ENCODE peak calls at places on chromosomes 1 and 21, in four cellular contexts. E is DND-41, O is PC-3, K is GM23248. L is an unnamed sample.

GRCh38 chr1:11045428-11046269 is 1.4 kb downstream of the MASP2 start:
- DNase-seq in E (no peak), O (no peak), K (no peak), L (no peak)

GRCh38 chr21:25806053-25806452 is 71.3 kb downstream of the GABPA start:
- DNase-seq in E (no peak), O (peak), K (no peak), L (no peak)

GRCh38 chr1:33872681-33873080 is 8.8 kb downstream of the HMGB4 start:
- DNase-seq in E (no peak), O (no peak), K (peak), L (no peak)

GRCh38 chr1:233613252-233614172 is at the start of gene KCNK1:
- DNase-seq in E (no peak), O (peak), K (peak), L (no peak)

GRCh38 chr1:201493757-201494617 is 12.9 kb downstream of the CSRP1 start:
- DNase-seq in E (no peak), O (no peak), K (no peak), L (no peak)

GRCh38 chr1:66684353-66684752 is 67.9 kb upstream of the DYNLT5 start:
- DNase-seq in E (no peak), O (no peak), K (no peak), L (no peak)

GRCh38 chr1:62882161-62882560 is 98.2 kb downstream of the ATG4C start:
- DNase-seq in E (no peak), O (no peak), K (no peak), L (no peak)

GRCh38 chr1:32074841-32075240 is 2.1 kb downstream of the TMEM39B start:
- DNase-seq in E (no peak), O (no peak), K (no peak), L (no peak)

GRCh38 chr21:40568756-40569155 is 278.2 kb downstream of the DSCAM start:
- DNase-seq in E (no peak), O (no peak), K (no peak), L (no peak)

GRCh38 chr1:245575710-245576109 is 420.9 kb downstream of the KIF26B start:
- DNase-seq in E (no peak), O (no peak), K (peak), L (no peak)

GRCh38 chr1:192311281-192311680 is 5.5 kb upstream of the RGS21 start:
- DNase-seq in E (peak), O (peak), K (peak), L (no peak)

GRCh38 chr1:30522031-30523004 is 201.1 kb downstream of the MATN1 start:
- DNase-seq in E (no peak), O (no peak), K (peak), L (no peak)

GRCh38 chr21:45184869-45185268 is 102.8 kb downstream of the POFUT2 start:
- DNase-seq in E (no peak), O (no peak), K (no peak), L (no peak)

GRCh38 chr1:30305519-30305918 is 417.9 kb downstream of the MATN1 start:
- DNase-seq in E (no peak), O (no peak), K (no peak), L (no peak)

GRCh38 chr1:100517517-100517916 is 20.4 kb upstream of the GPR88 start:
- DNase-seq in E (no peak), O (no peak), K (no peak), L (no peak)

GRCh38 chr1:204438628-204439027 is 27.0 kb upstream of the PPP1R15B start:
- DNase-seq in E (no peak), O (peak), K (peak), L (no peak)

GRCh38 chr1:8533124-8533523 is 215.2 kb downstream of the SLC45A1 start:
- DNase-seq in E (no peak), O (no peak), K (no peak), L (no peak)

GRCh38 chr1:169309178-169310166 is 58.1 kb downstream of the NME7 start:
- DNase-seq in E (no peak), O (no peak), K (no peak), L (peak)

GRCh38 chr1:35390600-35391494 is 122.3 kb downstream of the ZMYM4 start:
- DNase-seq in E (no peak), O (no peak), K (no peak), L (no peak)

GRCh38 chr1:39952359-39953110 is 2.4 kb upstream of the MFSD2A start:
- DNase-seq in E (no peak), O (no peak), K (no peak), L (no peak)

GRCh38 chr1:25912076-25912831 is 6.0 kb upstream of the STMN1 start:
- DNase-seq in E (no peak), O (peak), K (peak), L (no peak)

GRCh38 chr1:180911640-180912161 is 996 bp upstream of the KIAA1614 start:
- DNase-seq in E (no peak), O (no peak), K (peak), L (no peak)

GRCh38 chr1:239386453-239387303 is at the start of gene CHRM3:
- DNase-seq in E (no peak), O (peak), K (peak), L (no peak)

GRCh38 chr1:204975568-204976235 is 67.3 kb upstream of the CNTN2 start:
- DNase-seq in E (peak), O (peak), K (peak), L (no peak)

GRCh38 chr1:110339427-110340206 is 440 bp downstream of the RBM15 start:
- DNase-seq in E (peak), O (peak), K (peak), L (no peak)

GRCh38 chr1:156727914-156728598 is at the start of gene METTL25B:
- DNase-seq in E (no peak), O (peak), K (peak), L (no peak)

GRCh38 chr1:113942527-113942926 is 13.4 kb downstream of the HIPK1 start:
- DNase-seq in E (no peak), O (no peak), K (no peak), L (no peak)

GRCh38 chr21:44925027-44925755 is 4.5 kb upstream of the ITGB2 start:
- DNase-seq in E (no peak), O (peak), K (peak), L (no peak)

GRCh38 chr1:20728371-20729154 is 3.9 kb downstream of the SH2D5 start:
- DNase-seq in E (no peak), O (no peak), K (no peak), L (no peak)

GRCh38 chr1:18344755-18345154 is 136.0 kb upstream of the KLHDC7A start:
- DNase-seq in E (no peak), O (no peak), K (no peak), L (no peak)

GRCh38 chr1:14442669-14443068 is 155.8 kb upstream of the KAZN start:
- DNase-seq in E (no peak), O (no peak), K (no peak), L (no peak)

GRCh38 chr1:205711105-205712048 is 31.1 kb upstream of the SLC45A3 start:
- DNase-seq in E (peak), O (peak), K (peak), L (peak)

GRCh38 chr1:173628888-173629287 is 6.2 kb upstream of the TEX50 start:
- DNase-seq in E (no peak), O (no peak), K (no peak), L (no peak)

GRCh38 chr21:45320261-45320990 is 32.7 kb upstream of the POFUT2 start:
- DNase-seq in E (no peak), O (no peak), K (no peak), L (no peak)

GRCh38 chr1:164058192-164058591 is 500.8 kb upstream of the PBX1 start:
- DNase-seq in E (no peak), O (no peak), K (no peak), L (no peak)

GRCh38 chr1:4796161-4796998 is 142.0 kb downstream of the AJAP1 start:
- DNase-seq in E (no peak), O (no peak), K (no peak), L (peak)

GRCh38 chr1:15525043-15525958 is 1.3 kb upstream of the CASP9 start:
- DNase-seq in E (peak), O (peak), K (peak), L (peak)

GRCh38 chr1:178367151-178367550 is 129.6 kb downstream of the CLEC20A start:
- DNase-seq in E (no peak), O (no peak), K (no peak), L (no peak)

GRCh38 chr1:67601539-67601938 is 83.5 kb upstream of the GADD45A start:
- DNase-seq in E (no peak), O (no peak), K (no peak), L (no peak)

DNA sequence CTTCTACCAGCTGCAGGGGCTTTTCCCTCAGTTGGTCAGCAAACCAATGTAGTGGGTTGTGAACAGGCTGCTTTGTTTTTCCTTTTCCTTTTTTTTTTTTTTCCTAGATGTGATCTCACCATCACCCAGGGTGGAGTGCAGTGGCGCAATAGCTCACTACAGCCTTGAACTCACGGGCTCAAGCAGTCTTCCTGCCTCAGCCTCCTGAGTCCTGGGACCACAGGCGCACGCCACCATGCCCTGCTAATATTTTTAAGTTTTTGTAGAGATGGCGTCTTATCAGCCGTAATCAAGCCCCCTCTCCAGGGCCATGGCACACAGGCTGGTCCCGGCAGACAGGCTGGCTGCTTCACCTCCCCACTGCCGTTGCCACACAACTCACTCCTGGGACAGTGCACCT is 3.4 kb upstream of the TRIM11 start:
- DNase-seq in E (no peak), O (no peak), K (peak), L (no peak)
- H3K9ac ChIP-seq in E (no peak), O (no peak), K (no peak), L (no peak)

GRCh38 chr1:38084700-38085099 is 38.1 kb upstream of the POU3F1 start:
- DNase-seq in E (no peak), O (no peak), K (no peak), L (no peak)
- H3K9ac ChIP-seq in E (no peak), O (no peak), K (no peak), L (no peak)

GRCh38 chr21:33981341-33982101 is 65.9 kb upstream of the ATP5PO start:
- DNase-seq in E (no peak), O (no peak), K (no peak), L (no peak)
- H3K9ac ChIP-seq in E (no peak), O (no peak), K (no peak), L (no peak)

GRCh38 chr1:183602510-183602909 is 12.3 kb upstream of the NCF2 start:
- DNase-seq in E (no peak), O (no peak), K (no peak), L (no peak)

GRCh38 chr1:183604048-183604808 is 14.0 kb upstream of the NCF2 start:
- DNase-seq in E (no peak), O (no peak), K (peak), L (peak)

GRCh38 chr1:183605904-183606303 is 15.6 kb upstream of the NCF2 start:
- DNase-seq in E (no peak), O (no peak), K (no peak), L (no peak)

GRCh38 chr1:183607322-183607980 is 17.2 kb upstream of the NCF2 start:
- DNase-seq in E (no peak), O (no peak), K (no peak), L (no peak)

DNA sequence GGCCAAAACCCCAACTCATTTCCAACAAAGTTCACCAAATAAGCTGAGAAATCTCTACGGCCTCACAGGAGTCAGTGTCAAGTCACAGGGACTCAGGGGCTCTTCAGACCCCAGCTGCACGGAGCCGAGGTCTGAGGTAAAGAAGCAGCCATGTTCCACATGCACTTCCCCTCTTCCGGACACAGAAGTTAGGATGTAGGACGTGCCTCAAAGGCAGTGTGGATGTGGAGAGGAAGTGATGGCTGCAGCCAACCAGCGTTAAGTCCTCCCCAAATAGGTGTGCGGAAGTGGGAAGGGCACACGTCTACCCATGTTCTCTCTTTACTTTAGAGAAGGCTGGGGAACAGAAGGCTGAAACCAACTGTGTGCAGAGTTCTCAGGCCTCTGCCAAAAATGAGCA is 14.6 kb upstream of the NCF2 start:
- DNase-seq in E (no peak), O (no peak), K (no peak), L (no peak)
- H3K9ac ChIP-seq in E (no peak), O (no peak), K (no peak), L (no peak)

GRCh38 chr1:241998950-241999495 is at the start of gene MAP1LC3C:
- DNase-seq in E (no peak), O (no peak), K (no peak), L (no peak)
- H3K9ac ChIP-seq in E (no peak), O (no peak), K (peak), L (no peak)

L was measured in GM12878.